ENCODE peak calls at places on chromosomes 13 and 19, in four cellular contexts. G, W, E and I are unnamed samples.
A peak's percentile ranks its signal among the peaks of the same experiment; 100 is the strongest.

GRCh38 chr19:41302624-41303351 is 7.2 kb upstream of the CCDC97 start:
- DNase-seq in G (no peak), W (no peak), E (no peak), I (peak; percentile 41)

GRCh38 chr13:95569966-95570365 is 17.4 kb downstream of the CLDN10 start:
- DNase-seq in G (peak; percentile 45), W (no peak), E (no peak), I (no peak)

GRCh38 chr13:86591862-86592261 is 792.6 kb upstream of the SLITRK6 start:
- DNase-seq in G (peak; percentile 21), W (peak; percentile 17), E (no peak), I (no peak)

GRCh38 chr13:18212873-18213272 is 968.8 kb downstream of the TUBA3C start:
- DNase-seq in G (no peak), W (peak; percentile 1), E (no peak), I (peak; percentile 63)

GRCh38 chr13:23510979-23511735 is 59.1 kb upstream of the TNFRSF19 start:
- DNase-seq in G (peak; percentile 46), W (peak; percentile 75), E (no peak), I (no peak)

GRCh38 chr13:80237646-80238045 is 103.3 kb downstream of the SPRY2 start:
- DNase-seq in G (no peak), W (peak; percentile 62), E (no peak), I (no peak)

GRCh38 chr13:84658881-84659661 is 776.8 kb upstream of the SLITRK1 start:
- DNase-seq in G (no peak), W (peak; percentile 21), E (no peak), I (no peak)

GRCh38 chr13:109419896-109420295 is 366.5 kb downstream of the IRS2 start:
- DNase-seq in G (peak; percentile 51), W (no peak), E (no peak), I (no peak)

GRCh38 chr19:19591133-19591825 is 27.2 kb downstream of the PBX4 start:
- DNase-seq in G (peak; percentile 98), W (peak; percentile 99), E (peak; percentile 53), I (no peak)

GRCh38 chr19:7856277-7856581 is 18.0 kb downstream of the PRR36 start:
- DNase-seq in G (no peak), W (no peak), E (no peak), I (no peak)

GRCh38 chr13:105442941-105443340 is 1092.5 kb downstream of the EFNB2 start:
- DNase-seq in G (peak; percentile 99), W (peak; percentile 100), E (no peak), I (no peak)

GRCh38 chr19:1917926-1918325 is 12.7 kb downstream of the ADAT3 start:
- DNase-seq in G (no peak), W (no peak), E (no peak), I (no peak)

GRCh38 chr13:30453727-30454126 is 12.0 kb downstream of the HMGB1 start:
- DNase-seq in G (no peak), W (peak; percentile 37), E (no peak), I (no peak)
- TF ChIP-seq CTCF in G (peak; percentile 18), W (peak; percentile 16), E (no peak), I (no peak)

DNA sequence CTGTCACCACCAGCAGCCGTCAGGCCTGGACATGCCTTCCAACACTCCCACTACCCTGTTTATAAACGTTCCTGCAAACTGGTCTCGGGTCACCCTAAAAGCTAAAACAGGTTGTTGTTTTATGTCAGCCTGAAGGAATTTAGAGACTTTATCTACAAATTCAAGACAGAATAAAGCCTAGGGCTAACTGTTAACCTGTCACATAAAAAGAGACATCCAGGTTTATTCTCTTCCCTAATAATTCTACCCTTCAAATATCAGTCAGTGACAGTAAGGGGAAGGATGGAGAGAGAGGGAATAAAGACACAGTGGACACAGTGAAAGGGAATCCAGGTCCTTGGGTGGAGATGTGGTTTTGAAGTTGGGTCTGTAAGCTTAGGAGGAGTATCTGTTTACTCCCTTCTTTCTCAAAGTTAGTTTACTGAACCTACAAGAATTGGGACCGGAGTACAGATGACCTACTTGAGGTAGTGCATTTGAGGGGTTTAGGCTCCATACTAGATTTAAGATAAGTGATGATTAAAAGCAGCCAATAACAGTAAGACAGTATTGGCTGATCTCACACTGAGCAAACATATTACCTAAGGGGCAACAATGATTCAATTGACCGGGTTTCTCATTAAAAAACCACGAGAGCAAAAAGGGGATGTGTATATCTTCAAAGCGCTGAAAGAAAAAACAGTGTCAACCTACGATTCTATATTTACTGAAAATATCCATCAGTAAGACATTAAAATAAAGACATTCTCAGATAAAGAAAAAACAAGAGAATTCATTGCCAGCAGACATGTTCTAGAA is 142.7 kb downstream of the USP12 start:
- DNase-seq in G (no peak), W (no peak), E (no peak), I (no peak)
- H3K27ac ChIP-seq in G (no peak overlapping the region), W (no peak overlapping the region), E (no peak overlapping the region), I (no peak overlapping the region)

GRCh38 chr19:14979136-14979497 is 547 bp downstream of the SLC1A6 start:
- DNase-seq in G (no peak), W (no peak), E (no peak), I (no peak)
- H3K4me3 ChIP-seq in G (peak overlapping the region; percentile 80), W (no peak overlapping the region), E (no peak overlapping the region), I (no peak overlapping the region)

DNA sequence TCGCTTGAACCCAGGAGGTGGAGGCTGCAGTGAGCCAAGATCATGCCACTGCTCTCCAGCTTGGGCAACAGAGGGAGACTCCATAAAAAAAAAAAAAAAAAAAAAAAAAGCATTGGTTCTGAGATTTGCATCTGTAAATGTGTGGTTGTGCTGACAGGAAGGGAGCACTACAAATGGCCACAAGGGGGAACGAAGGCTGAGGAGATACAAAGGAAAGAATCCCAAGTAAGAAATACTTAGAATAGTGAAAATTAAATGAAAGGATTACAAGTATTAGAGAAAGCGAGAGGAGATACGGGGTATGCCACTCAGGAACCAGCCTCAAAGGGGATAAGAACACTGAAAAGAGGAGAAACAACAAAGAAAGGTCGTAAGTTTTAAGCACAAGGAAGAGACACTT is 284.9 kb downstream of the KLF12 start:
- DNase-seq in G (no peak), W (peak; percentile 52), E (no peak), I (no peak)
- TF ChIP-seq CTCF in G (peak; percentile 39), W (peak; percentile 44), E (peak; percentile 19), I (no peak)

DNA sequence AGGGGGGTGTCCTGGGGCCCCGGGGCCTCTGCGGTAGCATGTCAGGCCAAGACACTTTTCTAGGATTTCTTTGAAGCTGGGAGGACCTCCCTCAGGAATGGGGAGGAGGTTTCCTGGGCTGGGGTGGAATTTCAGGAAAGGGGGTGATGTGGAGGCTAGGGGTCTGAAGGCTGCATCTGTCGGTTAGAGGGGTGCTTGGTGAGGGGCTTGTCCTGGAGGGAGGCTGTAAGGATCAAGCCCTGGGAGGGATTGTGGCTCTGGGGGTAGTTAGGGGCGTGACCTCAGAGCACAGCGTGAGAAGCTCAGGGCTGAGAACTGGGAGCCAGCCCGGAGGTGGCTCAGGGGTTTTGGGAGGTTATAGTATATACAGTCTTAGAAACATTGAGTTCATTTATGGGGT is 1.6 kb downstream of the RRAS start:
- DNase-seq in G (no peak), W (no peak), E (no peak), I (no peak)
- H3K27ac ChIP-seq in G (no peak overlapping the region), W (peak overlapping the region; percentile 84), E (peak overlapping the region; percentile 45), I (peak overlapping the region; percentile 97)

GRCh38 chr19:17406039-17406886 is 833 bp upstream of the BST2 start:
- DNase-seq in G (peak; percentile 29), W (no peak), E (no peak), I (no peak)

GRCh38 chr19:17404621-17405249 is 695 bp downstream of the BST2 start:
- DNase-seq in G (no peak), W (no peak), E (no peak), I (no peak)

GRCh38 chr19:17404015-17404414 is 1.4 kb downstream of the BST2 start:
- DNase-seq in G (no peak), W (no peak), E (no peak), I (no peak)

GRCh38 chr19:17405250-17406038 is at the start of gene BST2:
- DNase-seq in G (no peak), W (peak; percentile 37), E (peak; percentile 64), I (peak; percentile 60)

GRCh38 chr19:17406887-17407196 is 1.4 kb upstream of the BST2 start:
- DNase-seq in G (no peak), W (no peak), E (no peak), I (no peak)
- H3K4me3 ChIP-seq in G (no peak overlapping the region), W (no peak overlapping the region), E (peak overlapping the region; percentile 61), I (peak overlapping the region; percentile 41)

GRCh38 chr19:46828484-46828883 is 22.2 kb downstream of the AP2S1 start:
- DNase-seq in G (no peak), W (peak; percentile 75), E (no peak), I (no peak)

GRCh38 chr19:46825731-46826055 is 25.0 kb downstream of the AP2S1 start:
- DNase-seq in G (peak; percentile 37), W (no peak), E (no peak), I (no peak)

GRCh38 chr19:46823049-46823448 is 27.6 kb downstream of the AP2S1 start:
- DNase-seq in G (no peak), W (no peak), E (no peak), I (no peak)

GRCh38 chr19:46821512-46822359 is 28.9 kb downstream of the AP2S1 start:
- DNase-seq in G (no peak), W (no peak), E (no peak), I (no peak)

GRCh38 chr19:46824887-46825730 is 25.5 kb downstream of the AP2S1 start:
- DNase-seq in G (no peak), W (no peak), E (no peak), I (no peak)
- TF ChIP-seq CTCF in G (no peak), W (peak; percentile 2), E (no peak), I (no peak)